ENCODE peak calls at places on chromosomes 1 and 21, in five cellular contexts. U is aorta; O is CD8-positive, alpha-beta memory T cell; A is mammary epithelial cell; C is AG04450. I is an unnamed sample.

GRCh38 chr1:11434506-11434905 is 44.4 kb upstream of the DISP3 start:
- DNase-seq in A (no peak), C (no peak), O (no peak), U (no peak), I (no peak)

GRCh38 chr21:22311741-22312462 is 1313.7 kb downstream of the NCAM2 start:
- DNase-seq in O (no peak), A (no peak), C (no peak), U (no peak), I (no peak)

GRCh38 chr1:163084330-163084729 is 15.2 kb downstream of the RGS4 start:
- DNase-seq in C (no peak), O (no peak), U (no peak), A (no peak), I (no peak)

GRCh38 chr21:35575280-35575915 is 484.9 kb downstream of the SETD4 start:
- DNase-seq in A (peak; percentile 16), O (no peak), U (no peak), C (peak; percentile 81), I (no peak)

GRCh38 chr1:207698822-207699483 is 52.9 kb upstream of the CD46 start:
- DNase-seq in A (peak; percentile 55), O (no peak), U (no peak), C (peak; percentile 7), I (peak; percentile 70)

GRCh38 chr1:147266381-147266780 is 23.9 kb downstream of the CHD1L start:
- DNase-seq in A (no peak), C (no peak), U (no peak), O (no peak), I (no peak)

GRCh38 chr1:112706505-112707216 is at the start of gene RHOC:
- DNase-seq in A (no peak), C (no peak), U (peak; percentile 91), O (no peak), I (peak; percentile 91)

GRCh38 chr1:198128528-198128927 is 28.3 kb upstream of the NEK7 start:
- DNase-seq in O (no peak), U (no peak), C (no peak), A (no peak), I (no peak)

GRCh38 chr1:156781585-156782186 is 14.4 kb downstream of the PRCC start:
- DNase-seq in C (no peak), O (no peak), A (no peak), U (no peak), I (no peak)

GRCh38 chr1:201169971-201170532 is 15.8 kb upstream of the TMEM9 start:
- DNase-seq in O (no peak), U (no peak), C (no peak), A (no peak), I (no peak)

GRCh38 chr1:181448461-181448860 is 34.9 kb upstream of the CACNA1E start:
- DNase-seq in O (no peak), U (no peak), A (no peak), C (no peak), I (no peak)

GRCh38 chr1:239868117-239868516 is 223.6 kb upstream of the FMN2 start:
- DNase-seq in C (no peak), O (no peak), A (no peak), U (no peak), I (no peak)

GRCh38 chr1:100538935-100539835 is 1.2 kb downstream of the GPR88 start:
- DNase-seq in U (peak; percentile 78), O (peak; percentile 21), A (peak; percentile 31), C (no peak), I (peak; percentile 64)

GRCh38 chr1:95086949-95087533 is 14.3 kb upstream of the ALG14 start:
- DNase-seq in C (peak; percentile 65), A (peak; percentile 49), U (no peak), O (no peak), I (no peak)

DNA sequence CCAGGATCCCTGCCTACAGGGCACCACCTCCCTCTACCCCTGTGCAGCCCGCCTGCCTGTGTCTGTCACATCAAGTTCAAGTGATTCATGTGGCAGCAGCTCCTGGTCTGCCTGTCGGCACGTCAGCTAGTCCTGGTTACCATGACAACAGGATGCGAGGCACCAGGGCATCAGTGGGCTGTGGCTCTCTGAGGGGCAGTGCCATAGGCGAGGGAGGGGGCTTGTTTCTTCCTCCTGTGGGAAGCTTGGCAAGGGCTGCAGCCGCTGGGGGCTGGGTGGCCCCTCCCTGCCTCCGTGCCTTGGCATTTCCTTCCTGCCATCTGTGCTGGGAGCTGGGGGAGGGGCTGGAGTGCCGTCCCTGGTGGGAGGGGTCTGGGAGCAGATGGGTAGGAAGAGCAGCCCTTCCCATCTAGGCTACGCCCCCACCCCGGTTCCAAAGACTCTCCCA is 43.1 kb downstream of the FOXO6 start:
- DNase-seq in C (no peak), U (no peak), A (peak; percentile 25), O (peak; percentile 17), I (peak; percentile 70)
- H3K27ac ChIP-seq in C (no peak overlapping the region), U (no peak overlapping the region), A (no peak overlapping the region), O (no peak overlapping the region), I (no peak overlapping the region)

GRCh38 chr1:159973350-159973940 is 19.4 kb upstream of the SLAMF9 start:
- DNase-seq in A (no peak), O (no peak), U (no peak), C (no peak), I (no peak)

GRCh38 chr1:159972443-159973205 is 18.6 kb upstream of the SLAMF9 start:
- DNase-seq in A (no peak), C (no peak), O (no peak), U (no peak), I (no peak)

GRCh38 chr1:159974350-159974965 is 20.4 kb upstream of the SLAMF9 start:
- DNase-seq in O (no peak), A (no peak), U (no peak), C (no peak), I (no peak)

DNA sequence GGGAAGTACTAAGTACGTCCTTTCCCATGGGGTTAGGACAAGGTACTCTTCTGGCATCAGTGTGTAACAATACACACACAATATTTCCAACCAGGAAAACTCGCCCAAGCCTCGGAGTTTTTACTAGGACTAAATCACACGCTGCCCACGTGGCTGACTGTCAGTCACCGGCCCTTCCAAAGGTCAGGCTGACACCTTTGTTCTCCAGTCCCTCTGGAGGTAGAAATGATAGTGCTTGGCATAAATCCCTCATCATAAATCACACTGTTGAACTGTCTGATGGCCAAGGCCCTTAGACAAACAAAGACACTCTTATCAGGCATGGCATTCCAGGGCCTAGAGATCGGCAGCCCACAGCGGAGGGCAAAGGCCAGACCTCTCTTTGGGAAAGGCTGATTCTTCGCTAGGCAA is 16.9 kb upstream of the SLAMF9 start:
- DNase-seq in A (no peak), O (no peak), C (no peak), U (no peak), I (peak; percentile 33)
- H3K27ac ChIP-seq in A (no peak overlapping the region), O (no peak overlapping the region), C (no peak overlapping the region), U (no peak overlapping the region), I (peak overlapping the region; percentile 31)

GRCh38 chr1:175338447-175339135 is 146.0 kb upstream of the KIAA0040 start:
- DNase-seq in C (no peak), A (no peak), O (peak; percentile 23), U (no peak), I (no peak)

GRCh38 chr1:175343945-175344344 is 151.4 kb upstream of the KIAA0040 start:
- DNase-seq in U (no peak), O (no peak), C (no peak), A (no peak), I (no peak)

GRCh38 chr1:175341631-175342429 is 149.3 kb upstream of the KIAA0040 start:
- DNase-seq in O (no peak), A (no peak), U (no peak), C (no peak), I (no peak)
- H3K27ac ChIP-seq in O (no peak overlapping the region), A (no peak overlapping the region), U (no peak overlapping the region), C (no peak overlapping the region), I (no peak overlapping the region)

GRCh38 chr1:116768416-116768815 is 14.2 kb downstream of the CD2 start:
- DNase-seq in O (no peak), U (no peak), A (no peak), C (no peak), I (no peak)
- H3K27ac ChIP-seq in O (no peak overlapping the region), U (no peak overlapping the region), A (no peak overlapping the region), C (no peak overlapping the region), I (no peak overlapping the region)

GRCh38 chr1:7401814-7402547 is 369.1 kb upstream of the VAMP3 start:
- DNase-seq in U (peak; percentile 13), C (peak; percentile 98), A (peak; percentile 99), O (no peak), I (no peak)
- H3K27ac ChIP-seq in U (no peak overlapping the region), C (peak overlapping the region; percentile 94), A (peak overlapping the region; percentile 64), O (no peak overlapping the region), I (no peak overlapping the region)

GRCh38 chr1:66985835-66986234 is 61.0 kb downstream of the MIER1 start:
- DNase-seq in A (no peak), U (no peak), C (no peak), O (no peak), I (no peak)

GRCh38 chr1:66984491-66984890 is 59.7 kb downstream of the MIER1 start:
- DNase-seq in A (no peak), C (no peak), U (no peak), O (no peak), I (no peak)

GRCh38 chr1:66981679-66982078 is 56.9 kb downstream of the MIER1 start:
- DNase-seq in O (peak; percentile 48), C (no peak), A (peak; percentile 24), U (no peak), I (no peak)

GRCh38 chr1:66982561-66983285 is 57.9 kb downstream of the MIER1 start:
- DNase-seq in C (no peak), O (no peak), U (no peak), A (no peak), I (no peak)

GRCh38 chr1:66980745-66981367 is 56.1 kb downstream of the MIER1 start:
- DNase-seq in C (peak; percentile 4), O (no peak), A (peak; percentile 35), U (no peak), I (no peak)
- H3K27ac ChIP-seq in C (no peak overlapping the region), O (no peak overlapping the region), A (no peak overlapping the region), U (no peak overlapping the region), I (no peak overlapping the region)

DNA sequence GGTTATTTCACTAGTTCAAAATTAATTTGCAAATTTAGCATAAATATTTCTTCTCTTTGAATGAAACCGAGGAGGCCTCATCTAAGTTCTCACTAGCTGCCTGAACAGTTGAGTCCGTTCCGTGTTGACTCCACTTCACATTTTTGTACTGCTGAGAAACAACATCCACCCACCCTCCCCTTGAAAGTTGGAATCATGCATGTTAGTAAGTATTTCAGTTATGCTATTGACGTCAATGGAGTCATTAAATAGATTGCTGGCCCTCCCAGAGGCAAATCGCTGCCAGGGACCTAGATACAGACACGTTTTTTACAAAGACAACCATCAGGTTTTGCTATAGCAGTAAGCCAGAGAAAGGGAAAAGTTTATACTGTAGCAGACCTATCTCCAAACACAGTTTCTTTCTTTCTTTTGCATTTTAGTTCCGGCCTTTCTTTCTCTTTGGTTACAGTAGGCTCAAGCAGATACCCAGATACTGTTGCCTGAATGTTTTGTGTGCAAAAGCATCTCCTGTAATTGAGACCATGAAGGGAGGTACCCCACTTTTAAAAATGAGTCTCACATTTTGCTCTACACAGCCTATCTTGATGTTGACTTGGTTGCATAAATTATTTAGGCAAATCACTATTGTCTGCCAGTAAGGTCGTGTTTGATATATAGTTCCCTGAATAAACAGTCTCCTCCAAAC is 262.6 kb upstream of the SGIP1 start:
- DNase-seq in C (peak; percentile 97), A (peak; percentile 96), U (peak; percentile 84), O (no peak), I (peak; percentile 89)
- H3K27ac ChIP-seq in C (peak overlapping the region; percentile 97), A (peak overlapping the region; percentile 44), U (peak overlapping the region; percentile 58), O (no peak overlapping the region), I (peak overlapping the region; percentile 100)

I was measured in right cardiac atrium.